ENCODE peak calls at places on chromosomes 1 and 21, in seven cellular contexts. D, Q, G, H, S, B and W are unnamed samples.
A peak's percentile ranks its signal among the peaks of the same experiment; 100 is the strongest.

GRCh38 chr1:214416417-214417212 is 134.8 kb downstream of the PTPN14 start:
- DNase-seq in H (no peak), S (no peak), B (peak; percentile 33), D (no peak), G (no peak), Q (no peak), W (no peak)

GRCh38 chr21:45135122-45135521 is 60.7 kb downstream of the ADARB1 start:
- DNase-seq in S (no peak), G (no peak), H (no peak), B (no peak), D (no peak), Q (no peak), W (no peak)

GRCh38 chr1:192826791-192827477 is 18.1 kb downstream of the RGS2 start:
- DNase-seq in S (no peak), G (peak; percentile 14), D (no peak), H (no peak), B (no peak), Q (no peak), W (no peak)

GRCh38 chr21:30408782-30409494 is 13.1 kb downstream of the KRTAP13-1 start:
- DNase-seq in Q (peak; percentile 1), H (peak; percentile 54), S (peak; percentile 97), D (no peak), B (no peak), G (no peak), W (no peak)

GRCh38 chr1:19710825-19711611 is 46.3 kb downstream of the HTR6 start:
- DNase-seq in B (no peak), H (no peak), Q (no peak), G (no peak), D (no peak), S (no peak), W (no peak)

GRCh38 chr1:167676205-167676915 is 45.4 kb upstream of the MPZL1 start:
- DNase-seq in Q (no peak), D (no peak), S (no peak), B (no peak), H (no peak), G (no peak), W (no peak)

GRCh38 chr1:7551442-7551841 is 219.7 kb upstream of the VAMP3 start:
- DNase-seq in G (no peak), S (no peak), B (no peak), D (no peak), Q (no peak), H (no peak), W (no peak)

GRCh38 chr1:156703336-156703735 is 2.0 kb downstream of the CRABP2 start:
- DNase-seq in H (no peak), S (no peak), G (no peak), B (no peak), Q (no peak), D (no peak), W (no peak)

GRCh38 chr1:19087737-19088594 is 122.1 kb downstream of the UBR4 start:
- DNase-seq in H (no peak), G (no peak), S (no peak), D (no peak), Q (no peak), B (no peak), W (no peak)

GRCh38 chr1:174875306-174875705 is 124.4 kb upstream of the CACYBP start:
- DNase-seq in D (no peak), Q (no peak), H (no peak), S (peak; percentile 66), G (no peak), B (no peak), W (no peak)

GRCh38 chr1:174744886-174745285 is 254.9 kb upstream of the CACYBP start:
- DNase-seq in D (no peak), H (no peak), B (no peak), Q (no peak), S (no peak), G (no peak), W (no peak)

GRCh38 chr1:171252482-171252881 is 4.2 kb downstream of the FMO1 start:
- DNase-seq in B (no peak), G (no peak), Q (no peak), S (no peak), D (no peak), H (no peak), W (no peak)

GRCh38 chr1:10796029-10796944 is at the start of gene CASZ1:
- DNase-seq in S (peak; percentile 94), B (peak; percentile 94), D (peak; percentile 63), H (peak; percentile 83), G (peak; percentile 70), Q (peak; percentile 99), W (peak; percentile 53)

GRCh38 chr1:51729156-51729823 is 112.4 kb downstream of the OSBPL9 start:
- DNase-seq in D (peak; percentile 35), S (peak; percentile 98), G (peak; percentile 76), Q (peak; percentile 77), B (peak; percentile 87), H (peak; percentile 93), W (no peak)

GRCh38 chr1:41672173-41672572 is 187.7 kb upstream of the EDN2 start:
- DNase-seq in H (no peak), Q (no peak), G (peak; percentile 78), D (no peak), B (peak; percentile 91), S (no peak), W (peak; percentile 73)

GRCh38 chr1:11951901-11952300 is 17.4 kb downstream of the PLOD1 start:
- DNase-seq in S (no peak), H (no peak), G (no peak), B (no peak), D (no peak), Q (no peak), W (no peak)

GRCh38 chr1:207925210-207925609 is 14.3 kb upstream of the CD34 start:
- DNase-seq in B (peak; percentile 66), D (no peak), G (peak; percentile 14), H (peak; percentile 82), S (peak; percentile 75), Q (no peak), W (no peak)

GRCh38 chr1:61051455-61052392 is 30.6 kb upstream of the NFIA start:
- DNase-seq in H (peak; percentile 54), B (no peak), S (peak; percentile 84), Q (no peak), D (no peak), G (no peak), W (no peak)

GRCh38 chr1:224300346-224300745 is 29.6 kb downstream of the NVL start:
- DNase-seq in S (peak; percentile 6), B (peak; percentile 61), Q (peak; percentile 70), D (peak; percentile 28), G (peak; percentile 30), H (no peak), W (no peak)